ENCODE peak calls at places on chromosomes 13 and 19, in ten cellular contexts. W, O, C, P, Z, L, T, F, K and X are unnamed samples.

GRCh38 chr19:48728882-48729645 is 9.5 kb upstream of the MAMSTR start:
- DNase-seq in W (no peak), O (peak; percentile 52), C (no peak), P (no peak), Z (no peak), L (no peak), T (no peak), F (no peak), K (no peak), X (no peak)

GRCh38 chr19:33461256-33462111 is 60.1 kb downstream of the PEPD start:
- DNase-seq in W (no peak), O (no peak), C (no peak), P (no peak), Z (no peak), L (no peak), T (no peak), F (no peak), K (peak; percentile 48), X (no peak)

GRCh38 chr19:50300814-50301606 is 28.2 kb downstream of the KCNC3 start:
- DNase-seq in W (no peak), O (peak; percentile 70), C (peak; percentile 77), P (no peak), Z (no peak), L (no peak), T (peak; percentile 81), F (no peak), K (no peak), X (peak; percentile 79)

GRCh38 chr19:19643158-19644053 is at the start of gene GMIP:
- DNase-seq in W (peak; percentile 81), O (peak; percentile 49), C (peak; percentile 46), P (peak; percentile 94), Z (peak; percentile 88), L (peak; percentile 85), T (peak; percentile 55), F (peak; percentile 64), K (peak; percentile 75), X (peak; percentile 86)

GRCh38 chr19:32595491-32595890 is 14.5 kb downstream of the PDCD5 start:
- DNase-seq in W (no peak), O (no peak), C (no peak), P (no peak), Z (no peak), L (no peak), T (no peak), F (no peak), K (no peak), X (no peak)

GRCh38 chr13:30173301-30173605 is 134.1 kb downstream of the KATNAL1 start:
- DNase-seq in W (no peak), O (no peak), C (no peak), P (no peak), Z (no peak), L (no peak), T (no peak), F (no peak), K (no peak), X (no peak)

GRCh38 chr13:76556632-76557031 is 329.6 kb downstream of the KCTD12 start:
- DNase-seq in W (no peak), O (no peak), C (no peak), P (no peak), Z (no peak), L (no peak), T (no peak), F (no peak), K (no peak), X (no peak)

GRCh38 chr19:53915000-53915399 is 5.9 kb downstream of the CACNG7 start:
- DNase-seq in W (no peak), O (no peak), C (no peak), P (no peak), Z (no peak), L (no peak), T (no peak), F (no peak), K (no peak), X (no peak)

GRCh38 chr13:56558698-56559320 is 581.9 kb upstream of the PRR20A start:
- DNase-seq in W (no peak), O (no peak), C (peak; percentile 81), P (no peak), Z (no peak), L (no peak), T (no peak), F (no peak), K (no peak), X (peak; percentile 10)

GRCh38 chr13:23725922-23726321 is 155.7 kb downstream of the TNFRSF19 start:
- DNase-seq in W (no peak), O (no peak), C (no peak), P (no peak), Z (no peak), L (no peak), T (no peak), F (no peak), K (no peak), X (no peak)

GRCh38 chr13:93217701-93218100 is 8.9 kb upstream of the GPC6 start:
- DNase-seq in W (no peak), O (peak; percentile 15), C (peak; percentile 83), P (no peak), Z (no peak), L (no peak), T (no peak), F (no peak), K (no peak), X (peak; percentile 42)

DNA sequence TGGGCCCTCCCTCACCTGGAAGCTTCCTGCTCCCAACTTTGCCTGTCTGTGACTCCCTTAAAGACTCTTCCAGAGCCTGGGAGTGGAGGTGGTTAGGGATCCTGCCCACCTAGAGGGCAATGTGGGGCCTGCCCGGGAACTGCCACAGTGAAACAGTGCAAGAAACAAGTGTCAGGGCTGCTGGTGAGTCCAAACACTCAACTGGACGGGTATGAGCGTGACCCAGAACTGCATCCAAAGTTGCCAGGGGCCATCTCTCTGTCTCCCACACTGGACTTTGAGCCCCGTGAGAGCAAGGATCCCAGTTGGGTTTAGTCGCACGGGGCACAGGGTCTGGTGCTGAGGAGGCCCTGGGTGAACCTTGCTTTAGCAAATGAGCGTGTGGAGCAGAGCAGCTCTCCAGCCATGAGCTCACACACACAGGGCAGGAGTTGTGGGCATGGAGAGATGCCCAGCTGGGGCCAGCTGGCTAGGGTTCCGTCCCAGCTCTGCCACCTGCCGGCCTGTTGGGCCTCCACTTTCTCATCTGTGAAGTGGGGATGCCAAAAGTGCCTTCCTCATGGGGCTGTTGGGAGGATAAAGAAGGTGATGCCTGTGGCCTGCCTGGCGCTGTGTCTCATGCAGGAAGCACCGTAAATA is 2.8 kb upstream of the NUMBL start:
- DNase-seq in W (no peak), O (no peak), C (no peak), P (no peak), Z (no peak), L (no peak), T (no peak), F (no peak), K (no peak), X (no peak)
- TF ChIP-seq CTCF in W (no peak), O (no peak), C (no peak), P (no peak), Z (no peak), L (no peak), T (no peak), F (no peak), K (no peak), X (no peak)

DNA sequence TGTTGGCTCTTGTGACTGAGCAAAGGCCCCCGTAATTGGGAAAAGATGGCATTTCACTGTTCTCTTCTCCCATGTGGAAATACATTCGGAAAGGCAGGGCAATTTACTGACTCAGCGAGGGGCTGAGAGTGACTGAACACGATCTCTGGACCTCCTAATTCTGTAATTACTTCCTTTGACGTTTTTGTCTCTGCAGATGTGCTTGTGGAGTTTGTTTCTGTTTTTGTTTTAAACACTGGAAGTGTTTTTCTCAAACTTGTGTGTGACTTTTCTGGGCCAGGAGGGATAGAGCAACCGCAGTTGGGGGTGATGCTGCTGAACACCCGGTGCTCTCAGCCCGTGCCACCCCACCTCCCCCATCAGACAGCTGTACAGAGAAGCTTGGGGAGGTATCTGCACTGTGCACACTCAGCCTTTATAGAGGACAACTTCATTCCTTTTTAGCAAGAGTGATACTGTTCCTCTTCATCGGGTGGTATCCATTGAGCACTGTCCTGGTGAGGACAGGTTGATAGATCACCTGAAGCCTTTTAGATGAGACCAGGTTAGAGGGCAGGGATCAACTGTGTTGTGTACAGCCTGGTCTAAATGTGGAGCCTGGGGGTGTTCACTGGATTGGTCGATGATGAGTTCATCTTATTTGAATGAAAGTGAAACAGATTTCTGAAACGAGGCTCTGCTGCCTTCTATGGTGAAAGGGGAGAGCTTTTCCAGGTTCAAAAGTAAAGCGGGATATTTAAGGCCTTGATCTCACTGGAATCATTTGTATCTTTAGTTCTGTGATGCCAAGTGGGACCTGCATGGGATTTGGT is 117.4 kb downstream of the ESD start:
- DNase-seq in W (no peak), O (peak; percentile 88), C (no peak), P (no peak), Z (no peak), L (peak; percentile 33), T (no peak), F (no peak), K (no peak), X (no peak)
- TF ChIP-seq CTCF in W (peak; percentile 12), O (peak; percentile 24), C (no peak), P (no peak), Z (no peak), L (peak; percentile 10), T (no peak), F (no peak), K (no peak), X (no peak)

GRCh38 chr13:71217827-71218226 is 649.2 kb downstream of the DACH1 start:
- DNase-seq in W (no peak), O (no peak), C (no peak), P (no peak), Z (no peak), L (no peak), T (no peak), F (no peak), K (no peak), X (no peak)

GRCh38 chr13:71213252-71213821 is 653.7 kb downstream of the DACH1 start:
- DNase-seq in W (no peak), O (no peak), C (no peak), P (no peak), Z (no peak), L (no peak), T (no peak), F (no peak), K (no peak), X (no peak)

GRCh38 chr13:71219671-71220070 is 647.3 kb downstream of the DACH1 start:
- DNase-seq in W (no peak), O (no peak), C (no peak), P (no peak), Z (no peak), L (no peak), T (no peak), F (no peak), K (no peak), X (no peak)

GRCh38 chr13:71218960-71219359 is 648.0 kb downstream of the DACH1 start:
- DNase-seq in W (peak; percentile 3), O (peak; percentile 19), C (peak; percentile 10), P (no peak), Z (no peak), L (peak; percentile 48), T (no peak), F (no peak), K (no peak), X (no peak)
- TF ChIP-seq CTCF in W (no peak), O (peak; percentile 23), C (peak; percentile 11), P (no peak), Z (no peak), L (peak; percentile 48), T (no peak), F (no peak), K (no peak), X (no peak)

DNA sequence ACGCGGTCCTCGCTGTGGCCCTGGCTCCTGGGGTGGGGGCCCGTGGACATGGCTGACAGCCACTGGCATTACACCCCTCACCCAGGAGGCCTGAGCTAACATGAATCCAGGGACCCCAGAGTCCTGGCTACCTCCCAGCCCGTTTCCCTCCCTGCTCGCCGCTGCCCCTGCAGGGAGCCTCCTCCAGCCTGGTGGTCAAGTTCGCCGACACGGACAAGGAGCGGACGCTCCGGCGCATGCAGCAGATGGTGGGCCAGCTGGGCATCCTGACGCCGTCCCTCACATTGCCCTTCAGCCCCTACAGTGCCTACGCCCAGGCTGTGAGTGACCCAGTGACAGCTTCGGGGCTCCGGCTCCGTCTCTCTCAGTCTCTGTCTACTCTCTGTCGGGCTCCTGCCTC is 56.6 kb downstream of the CELF5 start:
- DNase-seq in W (no peak), O (no peak), C (no peak), P (no peak), Z (no peak), L (no peak), T (no peak), F (no peak), K (no peak), X (no peak)
- TF ChIP-seq CTCF in W (no peak), O (no peak), C (no peak), P (no peak), Z (no peak), L (no peak), T (no peak), F (no peak), K (no peak), X (no peak)